ENCODE peak calls at places on chromosomes 13 and 19, in eight cellular contexts. One of them, this sample, is unnamed.

GRCh38 chr19:41998246-41999020 is 4.4 kb upstream of the ATP1A3 start:
- DNase-seq in transverse colon: peak; percentile 43
- DNase-seq in left ventricle myocardium inferior: peak; percentile 38
- DNase-seq in PC-3: peak; percentile 38
- DNase-seq in heart right ventricle: peak; percentile 48
- DNase-seq in tibial nerve: no peak
- DNase-seq in K562: peak; percentile 77
- DNase-seq in cardiac fibroblast: peak; percentile 47
- DNase-seq in this sample: peak; percentile 73

GRCh38 chr13:113137656-113138292 is 15.2 kb downstream of the F10 start:
- DNase-seq in tibial nerve: no peak
- DNase-seq in heart right ventricle: no peak
- DNase-seq in K562: no peak
- DNase-seq in cardiac fibroblast: no peak
- DNase-seq in PC-3: no peak
- DNase-seq in left ventricle myocardium inferior: no peak
- DNase-seq in transverse colon: no peak
- DNase-seq in this sample: no peak

GRCh38 chr19:11995174-11995573 is 30.3 kb downstream of the ZNF763 start:
- DNase-seq in tibial nerve: no peak
- DNase-seq in PC-3: no peak
- DNase-seq in heart right ventricle: no peak
- DNase-seq in transverse colon: no peak
- DNase-seq in K562: peak; percentile 11
- DNase-seq in left ventricle myocardium inferior: no peak
- DNase-seq in cardiac fibroblast: peak; percentile 72
- DNase-seq in this sample: no peak

GRCh38 chr13:43495732-43496131 is 291.0 kb downstream of the ENOX1 start:
- DNase-seq in cardiac fibroblast: no peak
- DNase-seq in tibial nerve: no peak
- DNase-seq in K562: no peak
- DNase-seq in heart right ventricle: no peak
- DNase-seq in PC-3: no peak
- DNase-seq in transverse colon: no peak
- DNase-seq in left ventricle myocardium inferior: no peak
- DNase-seq in this sample: no peak

GRCh38 chr19:6393982-6394412 is 1.0 kb upstream of the GTF2F1 start:
- DNase-seq in left ventricle myocardium inferior: no peak
- DNase-seq in transverse colon: peak; percentile 76
- DNase-seq in K562: no peak
- DNase-seq in heart right ventricle: no peak
- DNase-seq in cardiac fibroblast: no peak
- DNase-seq in PC-3: no peak
- DNase-seq in tibial nerve: no peak
- DNase-seq in this sample: no peak

GRCh38 chr19:53389591-53390377 is 5.2 kb upstream of the ZNF765 start:
- DNase-seq in heart right ventricle: no peak
- DNase-seq in K562: peak; percentile 50
- DNase-seq in PC-3: no peak
- DNase-seq in cardiac fibroblast: no peak
- DNase-seq in tibial nerve: no peak
- DNase-seq in transverse colon: no peak
- DNase-seq in left ventricle myocardium inferior: no peak
- DNase-seq in this sample: no peak

GRCh38 chr19:45782162-45782623 is at the start of gene DMPK:
- DNase-seq in heart right ventricle: peak; percentile 76
- DNase-seq in PC-3: no peak
- DNase-seq in K562: no peak
- DNase-seq in transverse colon: no peak
- DNase-seq in left ventricle myocardium inferior: peak; percentile 76
- DNase-seq in tibial nerve: no peak
- DNase-seq in cardiac fibroblast: no peak
- DNase-seq in this sample: no peak

GRCh38 chr19:10501971-10502523 is 1.1 kb downstream of the KEAP1 start:
- DNase-seq in K562: no peak
- DNase-seq in cardiac fibroblast: no peak
- DNase-seq in left ventricle myocardium inferior: peak; percentile 85
- DNase-seq in tibial nerve: peak; percentile 55
- DNase-seq in PC-3: peak; percentile 67
- DNase-seq in heart right ventricle: peak; percentile 86
- DNase-seq in transverse colon: peak; percentile 89
- DNase-seq in this sample: peak; percentile 73

GRCh38 chr13:100611678-100612492 is 23.3 kb upstream of the GGACT start:
- DNase-seq in cardiac fibroblast: no peak
- DNase-seq in tibial nerve: no peak
- DNase-seq in left ventricle myocardium inferior: no peak
- DNase-seq in heart right ventricle: no peak
- DNase-seq in K562: no peak
- DNase-seq in transverse colon: no peak
- DNase-seq in PC-3: no peak
- DNase-seq in this sample: no peak

GRCh38 chr13:28684257-28684656 is 25.3 kb downstream of the POMP start:
- DNase-seq in cardiac fibroblast: no peak
- DNase-seq in heart right ventricle: no peak
- DNase-seq in K562: peak; percentile 11
- DNase-seq in transverse colon: peak; percentile 25
- DNase-seq in left ventricle myocardium inferior: no peak
- DNase-seq in PC-3: no peak
- DNase-seq in tibial nerve: no peak
- DNase-seq in this sample: no peak

GRCh38 chr19:30932854-30933253 is 416.4 kb downstream of the TSHZ3 start:
- DNase-seq in K562: no peak
- DNase-seq in left ventricle myocardium inferior: no peak
- DNase-seq in tibial nerve: no peak
- DNase-seq in heart right ventricle: no peak
- DNase-seq in cardiac fibroblast: no peak
- DNase-seq in PC-3: no peak
- DNase-seq in transverse colon: no peak
- DNase-seq in this sample: no peak

GRCh38 chr19:3357731-3358391 is 8.5 kb upstream of the NFIC start:
- DNase-seq in transverse colon: no peak
- DNase-seq in tibial nerve: no peak
- DNase-seq in PC-3: no peak
- DNase-seq in cardiac fibroblast: no peak
- DNase-seq in K562: peak; percentile 61
- DNase-seq in left ventricle myocardium inferior: no peak
- DNase-seq in heart right ventricle: no peak
- DNase-seq in this sample: no peak

GRCh38 chr19:20179946-20180345 is 12.9 kb downstream of the ZNF486 start:
- DNase-seq in cardiac fibroblast: peak; percentile 18
- DNase-seq in transverse colon: no peak
- DNase-seq in heart right ventricle: no peak
- DNase-seq in PC-3: no peak
- DNase-seq in left ventricle myocardium inferior: no peak
- DNase-seq in tibial nerve: no peak
- DNase-seq in K562: no peak
- DNase-seq in this sample: no peak

GRCh38 chr19:16106121-16106520 is 5.6 kb upstream of the RAB8A start:
- DNase-seq in transverse colon: peak; percentile 41
- DNase-seq in K562: no peak
- DNase-seq in cardiac fibroblast: peak; percentile 62
- DNase-seq in heart right ventricle: no peak
- DNase-seq in PC-3: no peak
- DNase-seq in left ventricle myocardium inferior: no peak
- DNase-seq in tibial nerve: no peak
- DNase-seq in this sample: no peak

GRCh38 chr13:24085662-24086061 is 74.9 kb upstream of the SPATA13 start:
- DNase-seq in cardiac fibroblast: no peak
- DNase-seq in tibial nerve: no peak
- DNase-seq in K562: no peak
- DNase-seq in transverse colon: no peak
- DNase-seq in left ventricle myocardium inferior: no peak
- DNase-seq in PC-3: peak; percentile 60
- DNase-seq in heart right ventricle: no peak
- DNase-seq in this sample: no peak

GRCh38 chr19:31350693-31351211 is 1.5 kb upstream of the TSHZ3 start:
- DNase-seq in tibial nerve: no peak
- DNase-seq in PC-3: peak; percentile 22
- DNase-seq in transverse colon: peak; percentile 41
- DNase-seq in cardiac fibroblast: peak; percentile 48
- DNase-seq in K562: peak; percentile 82
- DNase-seq in heart right ventricle: peak; percentile 66
- DNase-seq in left ventricle myocardium inferior: peak; percentile 68
- DNase-seq in this sample: no peak

GRCh38 chr19:55526216-55527196 is 10.4 kb downstream of the SBK2 start:
- DNase-seq in left ventricle myocardium inferior: peak; percentile 82
- DNase-seq in PC-3: peak; percentile 87
- DNase-seq in transverse colon: peak; percentile 80
- DNase-seq in heart right ventricle: peak; percentile 84
- DNase-seq in tibial nerve: no peak
- DNase-seq in cardiac fibroblast: peak; percentile 70
- DNase-seq in K562: no peak
- DNase-seq in this sample: no peak

GRCh38 chr13:110794209-110794608 is 80.7 kb downstream of the ING1 start:
- DNase-seq in heart right ventricle: no peak
- DNase-seq in transverse colon: no peak
- DNase-seq in tibial nerve: no peak
- DNase-seq in cardiac fibroblast: no peak
- DNase-seq in K562: no peak
- DNase-seq in left ventricle myocardium inferior: no peak
- DNase-seq in PC-3: no peak
- DNase-seq in this sample: no peak

GRCh38 chr13:36553501-36553900 is 120.3 kb upstream of the SERTM1 start:
- DNase-seq in PC-3: no peak
- DNase-seq in tibial nerve: no peak
- DNase-seq in transverse colon: no peak
- DNase-seq in cardiac fibroblast: peak; percentile 64
- DNase-seq in heart right ventricle: no peak
- DNase-seq in K562: no peak
- DNase-seq in left ventricle myocardium inferior: no peak
- DNase-seq in this sample: no peak
- TF ChIP-seq CTCF in PC-3: no peak
- TF ChIP-seq CTCF in tibial nerve: no peak
- TF ChIP-seq CTCF in transverse colon: no peak
- TF ChIP-seq CTCF in cardiac fibroblast: no peak
- TF ChIP-seq CTCF in heart right ventricle: no peak
- TF ChIP-seq CTCF in K562: no peak
- TF ChIP-seq CTCF in left ventricle myocardium inferior: no peak
- TF ChIP-seq CTCF in this sample: no peak

GRCh38 chr13:49549289-49549688 is 36.1 kb downstream of the RCBTB1 start:
- DNase-seq in tibial nerve: no peak
- DNase-seq in transverse colon: no peak
- DNase-seq in K562: no peak
- DNase-seq in PC-3: no peak
- DNase-seq in heart right ventricle: no peak
- DNase-seq in cardiac fibroblast: no peak
- DNase-seq in left ventricle myocardium inferior: no peak
- DNase-seq in this sample: no peak
- TF ChIP-seq CTCF in tibial nerve: no peak
- TF ChIP-seq CTCF in transverse colon: no peak
- TF ChIP-seq CTCF in K562: no peak
- TF ChIP-seq CTCF in PC-3: peak; percentile 49
- TF ChIP-seq CTCF in heart right ventricle: no peak
- TF ChIP-seq CTCF in cardiac fibroblast: peak; percentile 33
- TF ChIP-seq CTCF in left ventricle myocardium inferior: peak; percentile 19
- TF ChIP-seq CTCF in this sample: no peak

DNA sequence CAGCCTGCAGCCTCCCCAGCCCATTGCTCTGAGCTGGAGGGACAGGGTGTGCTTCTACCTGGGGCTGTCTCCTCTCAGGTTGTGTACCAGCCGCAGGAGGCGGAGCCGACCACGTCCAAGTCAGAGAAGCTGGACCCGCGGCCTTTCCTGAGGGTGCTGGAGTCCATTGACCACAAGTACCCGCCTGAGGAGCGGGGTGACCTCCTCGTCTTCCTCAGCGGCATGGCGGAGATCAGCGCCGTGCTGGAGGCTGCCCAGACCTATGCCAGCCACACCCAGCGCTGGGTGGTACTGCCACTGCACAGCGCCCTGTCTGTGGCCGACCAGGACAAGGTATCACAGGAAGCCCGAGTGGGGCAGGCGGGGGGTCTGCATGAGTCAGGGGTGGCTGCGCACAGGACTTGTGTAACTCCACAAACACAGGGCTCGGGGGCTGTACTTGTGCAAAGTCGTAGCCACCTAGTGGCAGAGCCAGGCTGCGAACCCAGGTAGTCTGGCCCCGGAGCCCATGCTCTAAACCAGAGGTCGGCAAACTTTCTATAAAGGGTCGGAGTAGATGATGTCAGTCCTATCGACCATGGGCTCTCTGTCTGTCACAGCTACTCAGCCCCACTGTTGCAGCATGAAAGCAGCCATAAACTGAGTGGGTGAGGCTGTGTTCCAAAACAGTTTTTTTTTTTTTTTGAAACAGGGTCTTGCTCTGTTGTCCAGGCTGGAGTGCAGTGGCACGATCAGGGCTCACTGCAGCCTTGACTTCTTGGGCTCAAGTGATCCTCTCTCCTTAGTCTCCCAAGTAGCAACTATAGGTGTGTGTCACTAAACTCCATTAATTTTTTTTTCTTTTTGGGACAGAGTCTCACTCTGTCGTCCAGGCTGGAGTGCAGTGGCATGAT is 8.9 kb downstream of the DHX34 start:
- DNase-seq in heart right ventricle: no peak
- DNase-seq in cardiac fibroblast: no peak
- DNase-seq in left ventricle myocardium inferior: no peak
- DNase-seq in tibial nerve: no peak
- DNase-seq in PC-3: no peak
- DNase-seq in K562: no peak
- DNase-seq in transverse colon: no peak
- DNase-seq in this sample: no peak
- TF ChIP-seq CTCF in heart right ventricle: no peak
- TF ChIP-seq CTCF in cardiac fibroblast: peak; percentile 12
- TF ChIP-seq CTCF in left ventricle myocardium inferior: no peak
- TF ChIP-seq CTCF in tibial nerve: no peak
- TF ChIP-seq CTCF in PC-3: peak; percentile 52
- TF ChIP-seq CTCF in K562: peak; percentile 31
- TF ChIP-seq CTCF in transverse colon: no peak
- TF ChIP-seq CTCF in this sample: peak; percentile 18

DNA sequence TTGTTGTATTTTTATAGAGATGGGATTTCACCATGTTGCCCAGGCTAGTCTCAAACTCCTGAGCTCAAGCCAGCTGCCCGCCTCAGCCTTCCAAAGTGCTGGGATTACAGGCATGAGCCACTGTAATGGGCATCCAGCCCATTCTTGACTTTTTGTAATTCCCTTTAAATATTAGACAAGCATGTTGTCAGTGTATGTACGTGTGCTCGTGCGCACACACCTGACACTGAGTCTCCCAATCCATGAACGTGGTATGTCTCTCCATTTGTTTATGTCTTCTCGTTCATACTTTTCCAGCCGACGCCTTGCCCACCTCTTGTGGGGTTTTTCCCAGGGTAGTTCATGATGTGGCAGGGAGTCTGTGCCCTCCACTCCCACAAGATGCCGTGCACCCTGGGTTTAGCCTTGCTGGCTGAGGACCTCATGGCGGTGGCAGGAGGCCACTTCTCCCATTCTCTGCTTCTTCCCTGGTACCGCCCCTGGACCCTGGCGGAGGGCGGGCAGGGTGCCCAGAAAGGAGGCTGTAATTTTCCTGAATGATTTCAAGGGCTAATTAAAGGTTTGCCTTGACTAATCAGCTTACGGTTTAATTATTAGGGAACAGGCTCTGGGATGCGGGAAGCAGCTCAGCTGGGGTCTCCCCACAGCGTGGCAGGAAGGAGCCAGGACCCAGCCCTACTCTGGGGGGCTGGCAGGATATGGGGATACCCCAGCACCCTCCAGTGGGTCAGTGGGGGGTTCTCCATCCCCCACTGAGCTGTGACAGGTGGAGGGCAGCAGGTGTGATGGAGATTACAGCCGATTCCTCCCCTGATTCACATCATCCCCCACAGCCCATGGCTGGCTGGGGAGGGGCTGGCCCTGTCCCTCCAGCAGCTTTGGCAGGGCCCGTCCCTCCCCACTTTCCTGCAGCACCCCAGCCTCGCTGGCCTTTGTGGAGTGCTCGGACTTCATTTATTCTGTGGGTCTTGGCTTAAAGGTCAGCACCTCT is 12.9 kb downstream of the PAK4 start:
- DNase-seq in transverse colon: no peak
- DNase-seq in heart right ventricle: no peak
- DNase-seq in K562: no peak
- DNase-seq in tibial nerve: no peak
- DNase-seq in PC-3: no peak
- DNase-seq in cardiac fibroblast: no peak
- DNase-seq in left ventricle myocardium inferior: no peak
- DNase-seq in this sample: no peak
- TF ChIP-seq CTCF in transverse colon: no peak
- TF ChIP-seq CTCF in heart right ventricle: no peak
- TF ChIP-seq CTCF in K562: no peak
- TF ChIP-seq CTCF in tibial nerve: no peak
- TF ChIP-seq CTCF in PC-3: no peak
- TF ChIP-seq CTCF in cardiac fibroblast: no peak
- TF ChIP-seq CTCF in left ventricle myocardium inferior: no peak
- TF ChIP-seq CTCF in this sample: no peak

This sample was measured in GM10248.